ENCODE peak calls at places on chromosomes 6 and 20, in eight cellular contexts. One of them, this sample, is unnamed.

GRCh38 chr6:165300401-165300800 is 9.0 kb downstream of the C6orf118 start:
- DNase-seq in ovary: no peak
- DNase-seq in heart left ventricle: no peak
- DNase-seq in erythroblast: no peak
- DNase-seq in HCT116: no peak
- DNase-seq in suprapubic skin: no peak
- DNase-seq in tibial nerve: no peak
- DNase-seq in A549: no peak
- DNase-seq in this sample: no peak

GRCh38 chr20:19495905-19496703 is 262.0 kb upstream of the RIN2 start:
- DNase-seq in ovary: no peak
- DNase-seq in suprapubic skin: no peak
- DNase-seq in heart left ventricle: no peak
- DNase-seq in A549: no peak
- DNase-seq in tibial nerve: no peak
- DNase-seq in erythroblast: no peak
- DNase-seq in HCT116: no peak
- DNase-seq in this sample: no peak

GRCh38 chr6:74284266-74284665 is 588.3 kb downstream of the CD109 start:
- DNase-seq in heart left ventricle: no peak
- DNase-seq in HCT116: no peak
- DNase-seq in suprapubic skin: no peak
- DNase-seq in erythroblast: no peak
- DNase-seq in A549: no peak
- DNase-seq in tibial nerve: no peak
- DNase-seq in ovary: no peak
- DNase-seq in this sample: no peak

GRCh38 chr6:2534406-2535139 is 216.1 kb downstream of the MYLK4 start:
- DNase-seq in A549: no peak
- DNase-seq in erythroblast: no peak
- DNase-seq in heart left ventricle: no peak
- DNase-seq in tibial nerve: no peak
- DNase-seq in suprapubic skin: no peak
- DNase-seq in HCT116: no peak
- DNase-seq in ovary: no peak
- DNase-seq in this sample: no peak

GRCh38 chr20:49636447-49636846 is 68.5 kb upstream of the PTGIS start:
- DNase-seq in heart left ventricle: peak
- DNase-seq in ovary: peak
- DNase-seq in A549: no peak
- DNase-seq in suprapubic skin: no peak
- DNase-seq in erythroblast: no peak
- DNase-seq in tibial nerve: no peak
- DNase-seq in HCT116: no peak
- DNase-seq in this sample: no peak

GRCh38 chr20:2879148-2879547 is 5.9 kb downstream of the PTPRA start:
- DNase-seq in erythroblast: no peak
- DNase-seq in heart left ventricle: no peak
- DNase-seq in suprapubic skin: no peak
- DNase-seq in HCT116: no peak
- DNase-seq in A549: no peak
- DNase-seq in tibial nerve: no peak
- DNase-seq in ovary: no peak
- DNase-seq in this sample: peak

GRCh38 chr6:37323568-37323967 is 30.2 kb upstream of the RNF8 start:
- DNase-seq in heart left ventricle: no peak
- DNase-seq in suprapubic skin: no peak
- DNase-seq in erythroblast: peak
- DNase-seq in tibial nerve: no peak
- DNase-seq in HCT116: no peak
- DNase-seq in A549: no peak
- DNase-seq in ovary: no peak
- DNase-seq in this sample: no peak

GRCh38 chr6:45105170-45105820 is 222.8 kb upstream of the RUNX2 start:
- DNase-seq in A549: no peak
- DNase-seq in tibial nerve: no peak
- DNase-seq in suprapubic skin: no peak
- DNase-seq in ovary: no peak
- DNase-seq in heart left ventricle: no peak
- DNase-seq in HCT116: no peak
- DNase-seq in erythroblast: no peak
- DNase-seq in this sample: no peak

GRCh38 chr6:36052092-36052491 is 24.5 kb downstream of the MAPK14 start:
- DNase-seq in HCT116: no peak
- DNase-seq in A549: no peak
- DNase-seq in erythroblast: peak
- DNase-seq in ovary: no peak
- DNase-seq in heart left ventricle: no peak
- DNase-seq in tibial nerve: peak
- DNase-seq in suprapubic skin: peak
- DNase-seq in this sample: no peak

GRCh38 chr20:50129662-50130345 is 16.9 kb upstream of the UBE2V1 start:
- DNase-seq in HCT116: no peak
- DNase-seq in ovary: no peak
- DNase-seq in erythroblast: peak
- DNase-seq in suprapubic skin: no peak
- DNase-seq in A549: peak
- DNase-seq in heart left ventricle: no peak
- DNase-seq in tibial nerve: no peak
- DNase-seq in this sample: no peak

GRCh38 chr6:73180718-73181619 is 44.3 kb downstream of the KHDC1L start:
- DNase-seq in heart left ventricle: no peak
- DNase-seq in A549: peak
- DNase-seq in erythroblast: peak
- DNase-seq in HCT116: peak
- DNase-seq in tibial nerve: peak
- DNase-seq in suprapubic skin: no peak
- DNase-seq in ovary: no peak
- DNase-seq in this sample: peak

GRCh38 chr20:45945678-45946148 is 11.2 kb downstream of the PCIF1 start:
- DNase-seq in HCT116: no peak
- DNase-seq in heart left ventricle: no peak
- DNase-seq in tibial nerve: no peak
- DNase-seq in A549: no peak
- DNase-seq in suprapubic skin: peak
- DNase-seq in ovary: no peak
- DNase-seq in erythroblast: no peak
- DNase-seq in this sample: peak

GRCh38 chr6:160973856-160974255 is 17.7 kb upstream of the MAP3K4 start:
- DNase-seq in tibial nerve: no peak
- DNase-seq in erythroblast: no peak
- DNase-seq in ovary: no peak
- DNase-seq in suprapubic skin: no peak
- DNase-seq in heart left ventricle: no peak
- DNase-seq in HCT116: no peak
- DNase-seq in A549: no peak
- DNase-seq in this sample: no peak

GRCh38 chr6:83696674-83697073 is 12.2 kb downstream of the SNAP91 start:
- DNase-seq in HCT116: no peak
- DNase-seq in erythroblast: no peak
- DNase-seq in tibial nerve: no peak
- DNase-seq in heart left ventricle: no peak
- DNase-seq in A549: no peak
- DNase-seq in ovary: no peak
- DNase-seq in suprapubic skin: no peak
- DNase-seq in this sample: no peak

GRCh38 chr6:27867051-27867940 is 44.9 kb downstream of the OR2B2 start:
- DNase-seq in HCT116: no peak
- DNase-seq in A549: no peak
- DNase-seq in suprapubic skin: peak
- DNase-seq in erythroblast: peak
- DNase-seq in heart left ventricle: peak
- DNase-seq in tibial nerve: peak
- DNase-seq in ovary: no peak
- DNase-seq in this sample: peak

GRCh38 chr6:43303751-43304331 is 4.8 kb downstream of the CRIP3 start:
- DNase-seq in suprapubic skin: no peak
- DNase-seq in erythroblast: no peak
- DNase-seq in heart left ventricle: no peak
- DNase-seq in tibial nerve: no peak
- DNase-seq in HCT116: no peak
- DNase-seq in A549: no peak
- DNase-seq in ovary: no peak
- DNase-seq in this sample: no peak

GRCh38 chr6:18035330-18035854 is 48.0 kb upstream of the KIF13A start:
- DNase-seq in suprapubic skin: no peak
- DNase-seq in tibial nerve: no peak
- DNase-seq in heart left ventricle: no peak
- DNase-seq in erythroblast: no peak
- DNase-seq in A549: no peak
- DNase-seq in ovary: no peak
- DNase-seq in HCT116: no peak
- DNase-seq in this sample: no peak

GRCh38 chr6:90500458-90500857 is 86.4 kb downstream of the MAP3K7 start:
- DNase-seq in HCT116: no peak
- DNase-seq in ovary: no peak
- DNase-seq in suprapubic skin: no peak
- DNase-seq in A549: no peak
- DNase-seq in tibial nerve: no peak
- DNase-seq in erythroblast: no peak
- DNase-seq in heart left ventricle: no peak
- DNase-seq in this sample: no peak

GRCh38 chr6:31158863-31159855 is 770 bp downstream of the TCF19 start:
- DNase-seq in HCT116: no peak
- DNase-seq in A549: peak
- DNase-seq in tibial nerve: peak
- DNase-seq in ovary: no peak
- DNase-seq in suprapubic skin: no peak
- DNase-seq in heart left ventricle: no peak
- DNase-seq in erythroblast: peak
- DNase-seq in this sample: peak

DNA sequence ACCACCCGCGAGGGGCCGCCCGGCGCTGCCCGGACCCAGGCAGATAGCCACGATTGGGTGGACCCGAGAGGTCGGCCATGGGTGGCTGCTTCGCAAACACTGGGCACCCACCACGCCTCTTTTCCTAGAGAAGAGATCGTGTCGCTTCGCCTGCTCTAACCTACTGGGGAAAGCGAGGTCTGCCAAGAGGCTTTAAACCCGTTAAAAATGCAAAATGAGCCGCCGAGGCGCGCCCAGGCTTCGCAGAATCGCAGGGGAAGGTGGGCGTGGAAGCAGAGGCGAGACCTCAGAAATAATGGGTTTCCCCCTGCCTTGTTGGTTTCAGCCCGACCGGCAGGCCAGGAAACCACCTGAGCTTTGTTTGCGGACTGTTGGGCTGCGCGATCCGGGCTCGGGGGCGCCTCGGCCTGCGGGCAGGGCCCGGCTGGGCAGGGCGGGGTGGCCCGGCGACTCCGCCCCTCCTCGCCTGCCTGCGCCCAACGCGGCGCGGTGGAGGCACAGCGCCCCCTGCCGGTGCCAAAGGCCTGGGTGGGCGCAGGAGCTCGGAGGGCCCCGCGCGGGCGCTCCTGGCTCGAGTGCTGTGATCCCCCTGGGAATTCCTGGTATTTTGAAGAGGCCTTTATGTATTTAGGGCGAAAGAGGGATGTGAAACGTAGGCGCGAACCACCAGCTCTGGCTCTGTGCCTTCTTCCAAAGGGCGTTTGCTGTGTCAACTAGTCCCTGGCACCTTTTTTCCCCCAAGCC is 1.6 kb downstream of the MARCKS start:
- DNase-seq in erythroblast: peak
- DNase-seq in tibial nerve: peak
- DNase-seq in suprapubic skin: peak
- DNase-seq in ovary: peak
- DNase-seq in heart left ventricle: peak
- DNase-seq in HCT116: peak
- DNase-seq in A549: peak
- DNase-seq in this sample: peak
- TF ChIP-seq POLR2A in erythroblast: no peak
- TF ChIP-seq POLR2A in tibial nerve: peak
- TF ChIP-seq POLR2A in suprapubic skin: peak
- TF ChIP-seq POLR2A in ovary: peak
- TF ChIP-seq POLR2A in heart left ventricle: no peak
- TF ChIP-seq POLR2A in HCT116: peak
- TF ChIP-seq POLR2A in A549: peak
- TF ChIP-seq POLR2A in this sample: peak

DNA sequence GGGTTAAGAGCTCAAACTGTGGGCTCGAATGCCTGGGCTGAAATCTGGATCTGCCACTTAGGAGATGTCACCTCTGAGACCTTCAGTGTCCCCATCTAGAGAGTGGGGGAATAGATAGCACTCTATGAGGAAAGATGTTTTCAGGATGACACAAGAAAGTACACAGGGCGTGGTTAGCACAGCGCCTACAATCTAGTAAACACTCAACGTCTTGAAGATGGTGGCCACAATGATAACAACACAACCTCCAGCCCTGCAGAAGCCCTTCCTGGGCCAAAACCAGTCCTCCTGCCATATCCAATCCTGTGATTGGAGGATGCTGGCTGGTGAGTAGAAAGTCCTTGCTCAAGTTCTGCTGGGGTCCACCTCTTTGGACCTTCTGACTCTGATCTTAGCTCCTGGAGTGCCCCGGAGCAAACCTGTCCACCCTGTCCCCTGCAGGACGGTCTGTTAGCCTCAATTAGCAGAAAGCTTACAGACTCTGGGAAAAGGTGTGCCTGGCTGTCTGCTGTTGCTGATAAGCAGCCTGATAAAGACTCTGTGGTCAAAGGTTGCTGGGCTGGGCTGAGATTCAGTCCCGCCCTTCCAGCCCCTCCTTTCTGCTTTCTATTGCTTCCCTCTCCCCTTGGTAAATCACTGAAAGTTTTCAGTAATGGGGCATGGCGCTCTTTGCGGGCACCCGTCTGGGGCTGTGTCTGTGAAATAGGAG is 8.2 kb downstream of the EDN3 start:
- DNase-seq in heart left ventricle: no peak
- DNase-seq in erythroblast: no peak
- DNase-seq in HCT116: no peak
- DNase-seq in suprapubic skin: no peak
- DNase-seq in A549: peak
- DNase-seq in tibial nerve: no peak
- DNase-seq in ovary: no peak
- DNase-seq in this sample: no peak
- TF ChIP-seq POLR2A in heart left ventricle: no peak
- TF ChIP-seq POLR2A in erythroblast: no peak
- TF ChIP-seq POLR2A in HCT116: no peak
- TF ChIP-seq POLR2A in suprapubic skin: no peak
- TF ChIP-seq POLR2A in A549: no peak
- TF ChIP-seq POLR2A in tibial nerve: no peak
- TF ChIP-seq POLR2A in ovary: no peak
- TF ChIP-seq POLR2A in this sample: no peak

GRCh38 chr6:32972353-32973143 is 4.2 kb downstream of the BRD2 start:
- DNase-seq in A549: peak
- DNase-seq in erythroblast: peak
- DNase-seq in suprapubic skin: peak
- DNase-seq in heart left ventricle: peak
- DNase-seq in tibial nerve: no peak
- DNase-seq in ovary: no peak
- DNase-seq in HCT116: no peak
- DNase-seq in this sample: no peak
- TF ChIP-seq POLR2A in A549: no peak
- TF ChIP-seq POLR2A in erythroblast: peak
- TF ChIP-seq POLR2A in suprapubic skin: no peak
- TF ChIP-seq POLR2A in heart left ventricle: no peak
- TF ChIP-seq POLR2A in tibial nerve: no peak
- TF ChIP-seq POLR2A in ovary: no peak
- TF ChIP-seq POLR2A in HCT116: peak
- TF ChIP-seq POLR2A in this sample: peak

GRCh38 chr6:158853072-158853871 is 34.1 kb upstream of the EZR start:
- DNase-seq in suprapubic skin: peak
- DNase-seq in heart left ventricle: no peak
- DNase-seq in tibial nerve: no peak
- DNase-seq in ovary: peak
- DNase-seq in HCT116: peak
- DNase-seq in A549: peak
- DNase-seq in erythroblast: peak
- DNase-seq in this sample: peak
- TF ChIP-seq POLR2A in suprapubic skin: no peak
- TF ChIP-seq POLR2A in heart left ventricle: no peak
- TF ChIP-seq POLR2A in tibial nerve: no peak
- TF ChIP-seq POLR2A in ovary: no peak
- TF ChIP-seq POLR2A in HCT116: no peak
- TF ChIP-seq POLR2A in A549: no peak
- TF ChIP-seq POLR2A in erythroblast: peak
- TF ChIP-seq POLR2A in this sample: peak